ENCODE peak calls at places on chromosomes 1 and 21, in ten cellular contexts. Q is IMR-90, G is cardiac fibroblast, J is mucosa of descending colon, T is GM23338, P is esophagus squamous epithelium, V is uterus, K is fibroblast of the aortic adventitia, B is astrocyte of the spinal cord, W is brain microvascular endothelial cell. X is an unnamed sample.

GRCh38 chr1:183778006-183778405 is 26.9 kb upstream of the RGL1 start:
- DNase-seq in T (no peak), W (no peak), K (no peak), P (no peak), V (no peak), J (no peak), Q (peak), G (no peak), B (no peak), X (no peak)

GRCh38 chr1:67645495-67646144 is 39.4 kb upstream of the GADD45A start:
- DNase-seq in J (peak), G (peak), Q (no peak), B (no peak), W (peak), K (peak), T (no peak), V (peak), P (no peak), X (no peak)

GRCh38 chr1:155174334-155175280 is 958 bp downstream of the TRIM46 start:
- DNase-seq in P (no peak), T (peak), V (no peak), Q (peak), G (no peak), J (peak), B (peak), K (peak), W (no peak), X (no peak)

GRCh38 chr1:1799716-1800115 is 21.4 kb upstream of the NADK start:
- DNase-seq in J (peak), B (no peak), Q (no peak), G (no peak), W (no peak), P (no peak), K (no peak), T (no peak), V (no peak), X (no peak)

GRCh38 chr1:15330028-15330427 is 79.7 kb upstream of the EFHD2 start:
- DNase-seq in J (no peak), G (no peak), K (no peak), W (no peak), T (no peak), V (no peak), Q (no peak), P (no peak), B (no peak), X (no peak)

GRCh38 chr1:78520843-78521242 is 30.1 kb downstream of the PTGFR start:
- DNase-seq in G (no peak), Q (no peak), W (no peak), B (no peak), V (no peak), P (no peak), J (no peak), T (no peak), K (no peak), X (no peak)

GRCh38 chr21:30083120-30083945 is 83.3 kb downstream of the CLDN17 start:
- DNase-seq in Q (no peak), V (no peak), T (peak), W (no peak), P (no peak), B (no peak), G (no peak), K (no peak), J (no peak), X (no peak)

GRCh38 chr1:61280457-61280856 is 198.1 kb downstream of the NFIA start:
- DNase-seq in V (no peak), K (peak), J (no peak), T (no peak), B (no peak), W (no peak), G (no peak), P (no peak), Q (no peak), X (no peak)

GRCh38 chr1:117644696-117645311 is 39.0 kb downstream of the TENT5C start:
- DNase-seq in P (no peak), G (no peak), Q (no peak), T (no peak), J (no peak), W (no peak), V (no peak), B (no peak), K (no peak), X (no peak)

GRCh38 chr21:36510911-36511310 is 31.0 kb upstream of the CLDN14 start:
- DNase-seq in J (no peak), K (no peak), V (no peak), B (no peak), T (no peak), W (no peak), P (no peak), G (no peak), Q (no peak), X (no peak)

GRCh38 chr21:32515869-32516268 is 69.5 kb downstream of the TCP10L start:
- DNase-seq in W (peak), T (no peak), B (peak), Q (peak), J (no peak), K (peak), G (peak), V (no peak), P (no peak), X (no peak)

GRCh38 chr1:178509608-178510007 is 3.3 kb upstream of the TEX35 start:
- DNase-seq in W (no peak), G (no peak), J (no peak), B (no peak), P (no peak), T (no peak), V (no peak), Q (no peak), K (no peak), X (no peak)

GRCh38 chr1:89126602-89127001 is 688 bp upstream of the GBP2 start:
- DNase-seq in W (no peak), J (no peak), K (no peak), T (no peak), Q (no peak), B (no peak), G (peak), P (no peak), V (no peak), X (no peak)

GRCh38 chr1:34165422-34165921 is 442 bp upstream of the CSMD2 start:
- DNase-seq in T (peak), V (no peak), J (no peak), Q (no peak), W (no peak), G (peak), K (peak), B (no peak), P (no peak), X (no peak)

GRCh38 chr21:45470087-45470515 is 65.1 kb downstream of the COL18A1 start:
- DNase-seq in P (no peak), J (peak), V (no peak), K (peak), G (no peak), T (no peak), Q (peak), B (peak), W (no peak), X (no peak)

GRCh38 chr1:95903060-95903459 is 669.0 kb downstream of the RWDD3 start:
- DNase-seq in V (no peak), T (no peak), B (no peak), Q (no peak), K (no peak), P (no peak), G (no peak), W (no peak), J (no peak), X (no peak)

GRCh38 chr1:46735708-46736324 is 16.9 kb upstream of the EFCAB14 start:
- DNase-seq in J (no peak), P (no peak), W (peak), Q (peak), G (peak), K (peak), T (peak), B (peak), V (no peak), X (no peak)

GRCh38 chr1:116666747-116667576 is 571 bp downstream of the IGSF3 start:
- DNase-seq in G (no peak), W (no peak), B (no peak), K (no peak), P (no peak), T (peak), V (no peak), J (no peak), Q (no peak), X (no peak)

GRCh38 chr1:158527190-158527815 is 26.9 kb downstream of the OR6Y1 start:
- DNase-seq in B (no peak), G (peak), T (peak), P (no peak), K (peak), J (no peak), V (no peak), Q (peak), W (no peak), X (no peak)

GRCh38 chr1:235588916-235589515 is 60.6 kb downstream of the GNG4 start:
- DNase-seq in T (peak), B (peak), Q (peak), K (no peak), G (peak), V (peak), W (peak), J (no peak), P (no peak), X (no peak)

GRCh38 chr1:101060992-101061391 is 35.4 kb upstream of the DPH5 start:
- DNase-seq in Q (no peak), G (no peak), K (no peak), W (no peak), J (no peak), B (no peak), P (no peak), T (no peak), V (no peak), X (no peak)

GRCh38 chr1:168121314-168122029 is 15.3 kb downstream of the GPR161 start:
- DNase-seq in G (peak), B (peak), J (peak), Q (peak), T (no peak), K (peak), P (no peak), V (peak), W (peak), X (no peak)

GRCh38 chr1:48123647-48124046 is 98.9 kb upstream of the SLC5A9 start:
- DNase-seq in V (no peak), G (no peak), B (no peak), T (peak), J (no peak), K (no peak), P (no peak), W (no peak), Q (no peak), X (no peak)

GRCh38 chr1:107965112-107965991 is at the start of gene VAV3:
- DNase-seq in P (no peak), B (peak), G (peak), W (peak), V (peak), T (peak), Q (peak), K (peak), J (peak), X (no peak)
- H3K4me3 ChIP-seq in P (peak), B (peak), G (peak), W (peak), V (peak), T (peak), Q (peak), K (peak), J (peak), X (peak)

DNA sequence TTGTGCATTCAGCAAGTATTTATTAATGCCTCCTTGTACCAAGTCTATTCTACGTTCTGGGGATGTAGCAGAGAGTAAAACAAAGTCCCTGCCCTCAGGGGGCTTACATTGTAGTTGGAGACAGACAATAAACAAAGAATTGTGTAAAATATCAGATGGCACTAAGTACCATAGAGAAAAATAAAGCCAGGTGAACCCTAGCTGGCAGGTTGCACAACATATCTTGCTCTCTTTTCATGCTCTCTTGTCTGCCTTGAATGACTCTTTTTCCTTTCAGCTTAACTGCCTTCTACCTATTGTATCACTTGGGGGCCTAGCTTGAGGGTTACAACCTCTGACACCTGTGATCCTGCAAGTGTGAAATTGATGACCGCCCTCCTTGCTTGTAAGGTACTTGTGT is 20.7 kb upstream of the FASLG start:
- DNase-seq in P (no peak), W (no peak), K (no peak), T (no peak), J (no peak), Q (no peak), V (no peak), B (no peak), G (no peak), X (no peak)
- H3K4me3 ChIP-seq in P (no peak), W (no peak), K (no peak), T (no peak), J (no peak), Q (no peak), V (no peak), B (no peak), G (no peak), X (peak)

GRCh38 chr21:41169258-41169576 is 1.3 kb downstream of the BACE2 start:
- DNase-seq in J (no peak), K (no peak), V (no peak), Q (no peak), G (no peak), B (no peak), P (no peak), W (no peak), T (no peak), X (no peak)

GRCh38 chr21:41167348-41168342 is at the start of gene BACE2:
- DNase-seq in G (peak), K (peak), J (peak), W (peak), Q (peak), T (peak), V (peak), P (no peak), B (peak), X (no peak)

GRCh38 chr21:41169701-41170100 is 1.7 kb downstream of the BACE2 start:
- DNase-seq in W (no peak), G (no peak), J (no peak), K (peak), T (no peak), B (no peak), P (no peak), Q (no peak), V (no peak), X (no peak)

GRCh38 chr21:41166947-41167346 is 1.0 kb upstream of the BACE2 start:
- DNase-seq in Q (no peak), B (no peak), K (peak), P (no peak), W (no peak), T (peak), J (no peak), G (no peak), V (peak), X (no peak)

DNA sequence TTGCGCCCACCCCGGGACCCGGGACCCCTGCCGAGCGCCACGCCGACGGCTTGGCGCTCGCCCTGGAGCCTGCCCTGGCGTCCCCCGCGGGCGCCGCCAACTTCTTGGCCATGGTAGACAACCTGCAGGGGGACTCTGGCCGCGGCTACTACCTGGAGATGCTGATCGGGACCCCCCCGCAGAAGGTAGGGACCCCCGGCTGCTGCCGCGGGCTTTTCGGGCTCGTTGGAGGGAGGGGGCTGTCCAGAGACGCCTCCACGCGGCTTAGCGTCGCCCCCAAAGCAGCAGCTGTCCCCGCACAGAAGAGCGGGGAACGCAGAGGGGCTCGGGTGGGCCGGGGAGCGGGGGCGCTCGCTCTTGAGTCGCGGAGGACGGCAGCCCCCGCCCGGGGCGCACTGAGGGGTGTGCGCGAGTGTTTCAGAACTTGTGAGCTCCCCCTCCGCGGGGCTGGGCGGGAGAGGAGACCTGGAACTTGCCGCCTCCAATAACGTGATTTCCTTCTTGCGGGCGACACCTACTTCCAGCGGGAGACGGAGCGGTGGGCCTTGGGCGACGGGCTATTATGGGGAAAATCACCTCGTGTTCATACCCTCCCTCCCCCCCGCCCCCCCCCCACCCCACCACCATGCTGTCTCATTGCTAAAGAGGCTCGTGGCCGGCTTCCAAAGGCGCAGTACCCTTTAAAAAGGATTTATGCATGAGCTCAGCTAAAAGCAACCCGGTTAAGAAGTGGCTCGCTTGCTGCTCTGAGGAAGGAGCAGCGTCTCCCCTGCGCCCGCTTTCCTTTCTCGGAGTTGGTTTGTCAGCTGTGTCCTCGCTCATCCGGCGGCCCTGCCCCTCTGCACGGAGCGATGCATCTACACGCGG is 664 bp downstream of the BACE2 start:
- DNase-seq in Q (peak), K (peak), W (peak), B (peak), P (no peak), T (peak), G (peak), J (peak), V (peak), X (no peak)
- H3K4me3 ChIP-seq in Q (peak), K (peak), W (peak), B (peak), P (peak), T (peak), G (peak), J (peak), V (peak), X (no peak)

DNA sequence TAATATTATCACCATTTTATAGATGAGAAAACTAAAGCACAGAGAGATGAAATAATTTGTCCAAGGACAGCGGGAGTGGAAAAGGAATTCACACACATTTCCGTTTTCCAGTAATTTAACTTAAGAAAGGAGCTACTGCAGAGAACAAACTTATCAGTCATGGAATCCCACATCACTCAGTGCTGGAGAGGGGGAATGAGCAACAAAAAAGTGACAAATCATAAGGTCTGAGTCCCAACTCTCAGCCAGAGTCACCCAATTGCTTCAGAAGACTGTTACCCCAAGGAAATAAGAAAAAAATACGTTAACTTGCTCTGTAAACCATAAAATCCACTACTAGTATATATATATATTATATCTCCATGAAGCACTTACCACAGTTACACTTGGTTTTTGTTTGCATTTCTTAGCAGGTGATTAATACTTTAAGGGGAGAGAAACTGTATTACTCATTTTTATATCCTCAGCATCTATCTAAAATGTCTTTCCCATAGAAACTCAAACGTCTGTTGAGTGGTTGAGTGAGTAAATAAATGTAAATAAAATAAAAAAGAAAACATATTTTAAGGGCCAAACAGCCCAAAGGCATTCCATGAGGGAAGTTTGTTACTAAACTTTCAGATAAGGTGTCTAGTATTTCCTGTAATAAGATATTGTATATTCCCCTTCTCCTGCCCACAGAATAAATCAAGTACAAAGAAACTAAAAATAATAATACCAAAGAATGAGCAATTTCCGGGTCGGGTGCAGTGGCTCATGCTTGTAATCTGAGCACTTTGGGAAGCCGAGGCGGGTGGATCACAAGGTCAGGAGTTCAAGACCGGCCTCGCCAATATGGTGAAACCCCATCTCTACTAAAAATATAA is 76.8 kb downstream of the SLC45A1 start:
- DNase-seq in J (no peak), W (peak), B (peak), Q (peak), K (peak), G (peak), V (no peak), T (no peak), P (no peak), X (no peak)
- H3K4me3 ChIP-seq in J (no peak), W (no peak), B (no peak), Q (no peak), K (no peak), G (no peak), V (no peak), T (no peak), P (no peak), X (no peak)

GRCh38 chr1:28243685-28244439 is 7.9 kb downstream of the ATP5IF1 start:
- DNase-seq in Q (no peak), W (no peak), B (no peak), T (no peak), G (no peak), J (no peak), K (no peak), V (no peak), P (no peak), X (no peak)

GRCh38 chr1:28247603-28248272 is 11.6 kb upstream of the SESN2 start:
- DNase-seq in J (no peak), K (no peak), B (no peak), Q (no peak), T (no peak), P (no peak), W (no peak), V (no peak), G (no peak), X (no peak)

GRCh38 chr1:28241633-28242241 is 5.8 kb downstream of the ATP5IF1 start:
- DNase-seq in T (no peak), J (no peak), K (no peak), G (no peak), W (no peak), P (no peak), B (no peak), Q (no peak), V (no peak), X (no peak)

GRCh38 chr1:28246427-28246832 is 10.5 kb downstream of the ATP5IF1 start:
- DNase-seq in J (no peak), W (no peak), T (peak), B (no peak), P (no peak), G (peak), V (no peak), K (no peak), Q (peak), X (no peak)

GRCh38 chr1:28244549-28245251 is 8.8 kb downstream of the ATP5IF1 start:
- DNase-seq in K (no peak), Q (no peak), T (no peak), P (no peak), B (no peak), V (no peak), G (no peak), W (no peak), J (no peak), X (no peak)
- H3K4me3 ChIP-seq in K (no peak), Q (no peak), T (no peak), P (no peak), B (no peak), V (no peak), G (no peak), W (no peak), J (no peak), X (no peak)

GRCh38 chr1:215113776-215114153 is 31.2 kb downstream of the KCNK2 start:
- DNase-seq in K (no peak), P (no peak), V (no peak), G (no peak), B (no peak), T (no peak), J (no peak), Q (no peak), W (no peak), X (no peak)
- H3K4me3 ChIP-seq in K (no peak), P (no peak), V (no peak), G (no peak), B (no peak), T (no peak), J (no peak), Q (no peak), W (no peak), X (no peak)

DNA sequence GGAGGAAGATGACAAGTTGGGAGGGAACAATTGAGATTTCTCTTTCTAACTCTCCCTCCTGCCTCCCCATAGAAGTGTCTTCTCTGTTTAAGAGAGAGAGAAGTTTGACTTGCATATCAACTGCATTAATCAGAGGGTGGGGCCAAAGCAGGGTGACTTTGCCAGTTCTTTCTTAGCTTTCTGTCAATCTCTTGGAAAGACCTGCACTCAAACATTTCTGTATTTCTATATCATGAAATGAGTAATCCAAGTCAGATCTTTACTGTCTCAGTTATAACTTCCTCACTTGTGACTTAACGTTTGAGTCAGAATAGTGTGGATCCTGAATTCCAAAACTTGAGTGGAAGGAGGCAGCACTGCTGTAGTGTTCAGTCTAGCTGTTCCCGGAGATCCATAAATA is 180.8 kb upstream of the KCNK2 start:
- DNase-seq in J (no peak), V (no peak), Q (peak), P (no peak), B (peak), G (peak), T (no peak), K (peak), W (peak), X (no peak)
- H3K4me3 ChIP-seq in J (no peak), V (no peak), Q (no peak), P (no peak), B (no peak), G (no peak), T (no peak), K (no peak), W (no peak), X (no peak)

GRCh38 chr1:201370500-201370899 is 7.0 kb downstream of the TNNT2 start:
- DNase-seq in Q (no peak), W (no peak), G (no peak), K (no peak), J (no peak), T (no peak), P (no peak), V (no peak), B (no peak), X (no peak)
- H3K4me3 ChIP-seq in Q (no peak), W (no peak), G (no peak), K (no peak), J (no peak), T (no peak), P (no peak), V (no peak), B (no peak), X (no peak)